ENCODE peak calls at places on chromosome 19, in nine cellular contexts. G is foreskin fibroblast; O is AG04450; C is NB4; F is progenitor cell of endocrine pancreas; P is fibroblast of pulmonary artery; J is uterus; U is CD8-positive, alpha-beta T cell; V is sigmoid colon. Z is an unnamed sample.

GRCh38 chr19:2952953-2953481 is 8.2 kb upstream of the ZNF77 start:
- DNase-seq in G (no peak), O (no peak), C (no peak), F (peak; percentile 45), P (no peak), J (no peak), U (no peak), V (no peak), Z (no peak)

GRCh38 chr19:24054044-24054935 is 32.7 kb upstream of the ZNF254 start:
- DNase-seq in G (peak; percentile 90), O (peak; percentile 58), C (peak; percentile 75), F (no peak), P (peak; percentile 56), J (no peak), U (no peak), V (no peak), Z (peak; percentile 92)

GRCh38 chr19:13835791-13836723 is 40.8 kb downstream of the ZSWIM4 start:
- DNase-seq in G (peak; percentile 36), O (no peak), C (peak; percentile 97), F (no peak), P (no peak), J (no peak), U (no peak), V (no peak), Z (no peak)

GRCh38 chr19:55493052-55493649 is 4.9 kb downstream of the SSC5D start:
- DNase-seq in G (peak; percentile 71), O (no peak), C (no peak), F (no peak), P (peak; percentile 45), J (peak; percentile 86), U (no peak), V (peak; percentile 71), Z (no peak)

GRCh38 chr19:51331193-51331592 is 10.7 kb downstream of the VSIG10L start:
- DNase-seq in G (no peak), O (no peak), C (no peak), F (no peak), P (no peak), J (no peak), U (no peak), V (no peak), Z (no peak)

GRCh38 chr19:7415163-7415856 is 66.6 kb downstream of the ARHGEF18 start:
- DNase-seq in G (peak; percentile 17), O (peak; percentile 69), C (no peak), F (no peak), P (peak; percentile 27), J (no peak), U (no peak), V (no peak), Z (no peak)

GRCh38 chr19:55460670-55461258 is 678 bp downstream of the ISOC2 start:
- DNase-seq in G (peak; percentile 91), O (peak; percentile 48), C (peak; percentile 72), F (peak; percentile 59), P (peak; percentile 92), J (peak; percentile 90), U (no peak), V (peak; percentile 96), Z (no peak)

GRCh38 chr19:6481541-6482342 is at the start of gene DENND1C:
- DNase-seq in G (no peak), O (no peak), C (peak; percentile 88), F (no peak), P (no peak), J (no peak), U (peak; percentile 77), V (no peak), Z (no peak)

GRCh38 chr19:49512970-49513745 is 697 bp downstream of the FCGRT start:
- DNase-seq in G (peak; percentile 63), O (no peak), C (peak; percentile 53), F (peak; percentile 49), P (peak; percentile 34), J (peak; percentile 72), U (no peak), V (peak; percentile 85), Z (no peak)

GRCh38 chr19:51389143-51389542 is 1.2 kb downstream of the C19orf84 start:
- DNase-seq in G (no peak), O (no peak), C (no peak), F (no peak), P (no peak), J (no peak), U (no peak), V (no peak), Z (no peak)

GRCh38 chr19:8320564-8321066 is 560 bp downstream of the NDUFA7 start:
- DNase-seq in G (no peak), O (no peak), C (peak; percentile 73), F (no peak), P (no peak), J (no peak), U (peak; percentile 27), V (no peak), Z (no peak)

DNA sequence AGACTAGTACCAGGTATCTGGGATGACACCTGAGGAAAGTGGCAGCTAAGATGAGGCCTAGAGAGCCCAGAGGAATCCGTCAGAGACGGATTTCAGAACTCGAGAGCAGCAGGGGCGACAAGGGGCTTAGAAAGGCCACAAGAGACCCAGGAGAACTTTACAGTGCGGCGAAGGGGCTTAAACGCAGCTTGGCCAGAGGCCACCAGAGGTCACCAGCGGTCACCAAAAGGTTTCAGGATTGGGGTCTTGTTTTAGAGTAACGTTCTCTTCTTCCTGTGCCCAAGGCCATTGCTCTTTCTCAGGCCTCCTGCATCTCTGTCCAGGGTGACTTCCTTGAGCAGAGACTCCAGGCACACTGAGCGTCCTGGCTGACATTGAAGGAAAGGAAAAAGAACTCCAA is 2.2 kb downstream of the ZSCAN22 start:
- DNase-seq in G (peak; percentile 22), O (no peak), C (peak; percentile 55), F (peak; percentile 28), P (no peak), J (no peak), U (peak; percentile 30), V (no peak), Z (no peak)
- TF ChIP-seq CTCF in G (no peak), O (no peak), C (peak; percentile 39), F (peak; percentile 60), P (no peak), J (no peak), U (no peak), V (no peak), Z (no peak)

GRCh38 chr19:15840833-15841232 is 25.4 kb upstream of the OR10H1 start:
- DNase-seq in G (no peak), O (no peak), C (no peak), F (no peak), P (no peak), J (no peak), U (no peak), V (no peak), Z (no peak)

GRCh38 chr19:15836595-15837398 is 21.3 kb upstream of the OR10H1 start:
- DNase-seq in G (peak; percentile 93), O (peak; percentile 79), C (peak; percentile 98), F (no peak), P (peak; percentile 91), J (peak; percentile 98), U (peak; percentile 98), V (peak; percentile 99), Z (peak; percentile 42)

GRCh38 chr19:15843186-15843585 is 27.7 kb upstream of the OR10H1 start:
- DNase-seq in G (no peak), O (no peak), C (no peak), F (no peak), P (no peak), J (no peak), U (no peak), V (no peak), Z (no peak)

GRCh38 chr19:15846923-15847322 is 31.5 kb upstream of the OR10H1 start:
- DNase-seq in G (no peak), O (no peak), C (no peak), F (no peak), P (no peak), J (no peak), U (no peak), V (no peak), Z (no peak)

GRCh38 chr19:15841875-15842569 is 26.6 kb upstream of the OR10H1 start:
- DNase-seq in G (no peak), O (no peak), C (peak; percentile 25), F (no peak), P (no peak), J (no peak), U (no peak), V (no peak), Z (no peak)
- TF ChIP-seq CTCF in G (no peak), O (no peak), C (peak; percentile 25), F (no peak), P (no peak), J (no peak), U (no peak), V (no peak), Z (peak; percentile 38)

DNA sequence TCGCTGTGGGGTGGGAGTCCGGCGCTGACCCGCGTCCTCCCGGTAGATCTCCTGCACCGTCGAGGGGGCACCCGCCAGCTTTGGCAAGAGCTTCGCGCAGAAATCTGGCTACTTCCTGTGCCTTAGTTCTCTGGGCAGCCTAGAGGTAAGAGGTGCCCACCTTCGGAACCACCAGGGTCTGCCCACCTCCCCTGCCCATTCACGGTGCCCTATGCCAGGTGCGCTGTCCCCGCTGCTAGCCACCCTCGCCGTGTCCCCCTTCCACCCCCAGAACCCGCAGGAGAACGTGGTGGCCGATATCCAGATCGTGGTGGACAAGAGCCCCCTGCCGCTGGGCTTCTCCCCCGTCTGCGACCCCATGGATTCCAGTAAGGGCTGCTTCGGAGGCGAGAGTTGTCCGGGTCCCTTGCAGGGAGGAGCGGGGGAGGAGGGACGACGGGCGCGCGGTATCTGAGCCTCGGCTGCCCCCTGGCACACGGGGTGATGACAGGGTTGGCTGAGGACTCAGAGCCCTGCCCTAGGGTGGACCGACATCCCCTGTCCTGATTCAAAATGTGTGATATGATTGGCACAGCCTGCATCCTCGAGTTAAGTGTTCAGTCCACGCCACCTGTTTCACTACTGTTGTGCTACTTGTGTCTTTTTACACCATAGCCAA is 549 bp downstream of the MVB12A start:
- DNase-seq in G (peak; percentile 62), O (no peak), C (peak; percentile 61), F (peak; percentile 20), P (no peak), J (peak; percentile 53), U (peak; percentile 37), V (peak; percentile 74), Z (no peak)
- TF ChIP-seq CTCF in G (no peak), O (peak; percentile 10), C (no peak), F (peak; percentile 9), P (no peak), J (peak; percentile 30), U (no peak), V (no peak), Z (no peak)

GRCh38 chr19:45276284-45276687 is 25.2 kb downstream of the MARK4 start:
- DNase-seq in G (peak; percentile 22), O (no peak), C (no peak), F (no peak), P (peak; percentile 23), J (no peak), U (no peak), V (no peak), Z (no peak)
- TF ChIP-seq CTCF in G (no peak), O (no peak), C (no peak), F (no peak), P (no peak), J (no peak), U (no peak), V (no peak), Z (no peak)

DNA sequence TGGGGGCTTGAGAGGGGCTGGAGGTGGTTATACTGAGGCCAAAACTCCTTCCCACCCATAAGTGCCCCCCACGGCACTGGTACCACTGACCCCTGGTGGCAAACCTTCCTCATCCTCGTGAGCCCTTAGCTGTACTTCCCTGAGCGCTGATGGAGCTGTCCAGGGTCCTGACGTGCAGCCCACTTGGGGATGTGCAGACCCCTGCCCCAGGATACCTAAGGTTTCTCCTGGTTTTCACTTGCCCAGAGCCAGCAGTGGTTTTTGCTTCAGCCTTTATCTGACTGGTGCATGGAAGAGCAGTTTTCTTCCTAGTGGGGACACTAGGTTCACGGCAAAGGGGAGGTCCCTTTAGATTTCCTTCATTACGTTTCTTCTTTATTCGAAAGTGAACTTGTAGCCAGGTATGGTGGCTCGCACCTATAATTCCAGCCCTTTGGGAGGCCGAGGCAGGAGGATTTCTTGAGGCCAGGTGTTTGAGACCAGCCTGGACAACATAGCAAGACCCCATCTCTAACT is 28.7 kb upstream of the KCTD15 start:
- DNase-seq in G (peak; percentile 35), O (no peak), C (peak; percentile 50), F (peak; percentile 84), P (peak; percentile 30), J (no peak), U (peak; percentile 22), V (no peak), Z (no peak)
- TF ChIP-seq CTCF in G (no peak), O (peak; percentile 31), C (peak; percentile 27), F (peak; percentile 63), P (peak; percentile 24), J (no peak), U (no peak), V (no peak), Z (no peak)